ENCODE peak calls at places on chromosome 4, in ten cellular contexts. D is cardiac muscle cell; P is amniotic stem cell; B is effector CD4-positive, alpha-beta T cell; M is sciatic nerve; Q is astrocyte of the spinal cord; L is COR-L47; C is posterior vena cava; I is hypothalamus; K is GM23248. J is an unnamed sample.

GRCh38 chr4:1090036-1090435 is 23.3 kb downstream of the RNF212 start:
- DNase-seq in D (no peak), I (no peak), P (no peak), Q (no peak), M (no peak), B (no peak), K (no peak), L (no peak), C (peak), J (no peak)

GRCh38 chr4:152858934-152859333 is 77.2 kb upstream of the FHDC1 start:
- DNase-seq in Q (no peak), M (no peak), B (no peak), D (no peak), K (no peak), P (no peak), I (no peak), L (no peak), C (no peak), J (no peak)

GRCh38 chr4:132227349-132228165 is 921.5 kb upstream of the PCDH10 start:
- DNase-seq in D (peak), K (peak), M (no peak), L (peak), Q (peak), C (no peak), P (no peak), B (no peak), I (no peak), J (no peak)

GRCh38 chr4:1052231-1052671 is 40.8 kb downstream of the FGFRL1 start:
- DNase-seq in P (no peak), D (no peak), M (peak), L (no peak), Q (no peak), C (peak), B (no peak), K (peak), I (no peak), J (no peak)

GRCh38 chr4:121998024-121998423 is 46.2 kb upstream of the TRPC3 start:
- DNase-seq in P (no peak), D (no peak), B (no peak), L (peak), I (no peak), Q (no peak), C (no peak), K (no peak), M (no peak), J (no peak)

GRCh38 chr4:67556426-67556825 is 2.1 kb upstream of the STAP1 start:
- DNase-seq in L (no peak), M (no peak), D (peak), P (no peak), C (no peak), I (no peak), B (no peak), K (no peak), Q (no peak), J (no peak)

GRCh38 chr4:159029481-159029880 is 73.4 kb upstream of the RAPGEF2 start:
- DNase-seq in D (no peak), K (no peak), I (no peak), Q (no peak), P (no peak), M (no peak), L (no peak), B (no peak), C (no peak), J (no peak)

GRCh38 chr4:183118585-183118984 is 19.5 kb downstream of the WWC2 start:
- DNase-seq in D (peak), B (no peak), C (no peak), L (no peak), Q (peak), P (no peak), I (no peak), K (peak), M (no peak), J (no peak)

GRCh38 chr4:188841523-188841922 is 702.3 kb downstream of the TRIML1 start:
- DNase-seq in C (no peak), I (no peak), P (no peak), Q (no peak), L (no peak), M (no peak), D (no peak), B (no peak), K (peak), J (no peak)

GRCh38 chr4:153987291-153987690 is 198.4 kb upstream of the SFRP2 start:
- DNase-seq in D (no peak), K (peak), Q (peak), L (no peak), I (no peak), M (no peak), P (no peak), C (no peak), B (no peak), J (no peak)